ENCODE peak calls at places on chromosome 9, in six cellular contexts. P is body of pancreas, T is fibroblast of mammary gland, L is heart right ventricle, G is fibroblast of pulmonary artery, Q is thoracic aorta. V is an unnamed sample.
A peak's percentile ranks its signal among the peaks of the same experiment; 100 is the strongest.

GRCh38 chr9:16475257-16475656 is 395.2 kb downstream of the BNC2 start:
- DNase-seq in P (no peak), T (no peak), L (no peak), G (no peak), Q (no peak), V (no peak)

GRCh38 chr9:2179557-2179956 is 164.4 kb downstream of the SMARCA2 start:
- DNase-seq in P (no peak), T (no peak), L (no peak), G (no peak), Q (no peak), V (no peak)

GRCh38 chr9:81132318-81132717 is 557.0 kb downstream of the TLE1 start:
- DNase-seq in P (no peak), T (no peak), L (no peak), G (no peak), Q (no peak), V (no peak)

GRCh38 chr9:26260238-26260637 is 582.0 kb upstream of the TUSC1 start:
- DNase-seq in P (no peak), T (no peak), L (no peak), G (peak; percentile 58), Q (no peak), V (no peak)

GRCh38 chr9:127384016-127384730 is 12.8 kb upstream of the SLC2A8 start:
- DNase-seq in P (no peak), T (no peak), L (no peak), G (no peak), Q (no peak), V (no peak)

GRCh38 chr9:115481769-115482168 is 363.8 kb upstream of the TNC start:
- DNase-seq in P (no peak), T (no peak), L (no peak), G (no peak), Q (no peak), V (no peak)

GRCh38 chr9:34546834-34547827 is 24.3 kb upstream of the ENHO start:
- DNase-seq in P (peak; percentile 65), T (peak; percentile 79), L (peak; percentile 64), G (peak; percentile 86), Q (no peak), V (no peak)

GRCh38 chr9:121358747-121359146 is 11.3 kb downstream of the STOM start:
- DNase-seq in P (no peak), T (no peak), L (no peak), G (no peak), Q (no peak), V (no peak)

GRCh38 chr9:18796871-18797270 is 236.1 kb downstream of the SAXO1 start:
- DNase-seq in P (no peak), T (no peak), L (no peak), G (no peak), Q (no peak), V (no peak)

GRCh38 chr9:125889122-125889523 is 141.9 kb downstream of the PBX3 start:
- DNase-seq in P (peak; percentile 19), T (peak; percentile 21), L (peak; percentile 45), G (no peak), Q (no peak), V (peak; percentile 79)

GRCh38 chr9:125700791-125701190 is 6.2 kb downstream of the MAPKAP1 start:
- DNase-seq in P (no peak), T (peak; percentile 57), L (no peak), G (no peak), Q (no peak), V (no peak)

GRCh38 chr9:121298689-121299112 is 30.7 kb downstream of the GSN start:
- DNase-seq in P (no peak), T (peak; percentile 64), L (no peak), G (peak; percentile 80), Q (no peak), V (no peak)

GRCh38 chr9:134477342-134477925 is 151.2 kb downstream of the RXRA start:
- DNase-seq in P (no peak), T (no peak), L (no peak), G (no peak), Q (no peak), V (no peak)

GRCh38 chr9:109263358-109263757 is 57.5 kb downstream of the EPB41L4B start:
- DNase-seq in P (no peak), T (no peak), L (no peak), G (no peak), Q (no peak), V (no peak)

DNA sequence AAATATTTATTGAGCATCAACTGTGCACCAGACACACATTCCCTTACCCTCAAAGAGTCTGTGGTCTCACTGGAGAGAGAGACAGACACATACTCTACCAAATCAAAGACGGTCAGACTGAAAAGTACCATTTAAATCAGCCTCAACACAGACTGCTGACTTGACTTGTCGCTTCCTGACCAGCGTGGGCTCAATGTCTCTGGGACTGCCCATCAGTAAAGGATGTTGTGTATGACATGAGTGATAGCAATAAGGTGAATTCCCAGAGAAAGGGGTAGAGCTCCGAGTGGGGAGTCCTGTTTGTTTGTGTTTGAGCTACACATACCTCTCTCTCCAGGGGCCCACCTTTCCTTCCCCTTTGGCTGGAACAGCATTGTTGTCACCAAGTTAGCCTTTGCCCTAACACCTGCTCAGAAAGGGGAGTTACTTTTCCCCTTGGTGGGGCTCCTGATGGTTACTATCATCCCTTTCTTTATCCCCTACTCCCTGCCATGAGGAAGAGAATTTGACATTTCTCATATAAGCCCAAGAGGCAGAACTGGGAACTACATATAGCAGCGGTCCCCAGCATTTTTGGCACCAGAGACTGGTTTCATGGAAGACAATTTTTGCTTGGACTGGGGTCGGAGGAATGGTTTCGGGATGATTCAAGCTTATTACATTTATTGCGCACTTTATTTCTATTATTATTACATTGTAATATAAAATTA is 33.9 kb downstream of the NR4A3 start:
- DNase-seq in P (no peak), T (no peak), L (no peak), G (no peak), Q (no peak), V (no peak)
- TF ChIP-seq CTCF in P (no peak), T (peak; percentile 13), L (no peak), G (no peak), Q (no peak), V (no peak)

DNA sequence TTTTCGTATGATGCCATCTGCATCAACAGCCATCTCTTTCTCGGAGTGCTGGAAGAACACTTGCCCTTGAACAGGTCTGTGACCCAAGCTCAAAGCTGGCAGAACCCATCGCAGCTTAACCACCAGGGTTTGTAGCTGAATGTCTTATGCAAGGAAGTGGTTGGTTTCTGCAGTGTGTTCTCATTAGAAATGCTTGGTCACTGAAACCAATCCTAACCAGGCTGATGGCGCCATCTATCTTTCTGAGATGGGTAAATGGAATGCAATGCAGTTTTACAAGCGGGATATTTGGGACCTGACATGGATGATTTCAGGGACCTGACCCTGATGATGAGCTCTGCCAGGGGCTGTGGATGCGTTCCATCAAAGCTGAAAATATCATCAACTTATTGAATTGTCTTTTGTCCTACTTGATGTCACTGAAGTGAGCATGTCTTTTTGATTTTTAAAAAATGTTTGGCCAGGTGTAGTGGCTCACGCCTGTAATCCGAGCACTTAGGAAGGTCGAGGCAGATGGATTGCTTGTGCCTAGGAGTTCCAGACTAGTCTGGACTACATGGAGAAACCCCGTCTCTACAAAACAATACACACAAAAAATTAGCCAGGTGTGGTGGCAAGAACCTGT is 28.7 kb downstream of the DMRT3 start:
- DNase-seq in P (peak; percentile 35), T (peak; percentile 61), L (no peak), G (peak; percentile 58), Q (no peak), V (no peak)
- TF ChIP-seq CTCF in P (peak; percentile 57), T (peak; percentile 73), L (peak; percentile 46), G (peak; percentile 59), Q (no peak), V (peak; percentile 48)

GRCh38 chr9:106560540-106560939 is 302.4 kb upstream of the ZNF462 start:
- DNase-seq in P (no peak), T (no peak), L (no peak), G (no peak), Q (no peak), V (no peak)
- TF ChIP-seq CTCF in P (no peak), T (no peak), L (no peak), G (no peak), Q (no peak), V (no peak)

GRCh38 chr9:86638109-86638508 is 283.9 kb upstream of the TUT7 start:
- DNase-seq in P (no peak), T (no peak), L (no peak), G (no peak), Q (no peak), V (no peak)

GRCh38 chr9:86641970-86642369 is 287.8 kb upstream of the TUT7 start:
- DNase-seq in P (no peak), T (no peak), L (no peak), G (no peak), Q (no peak), V (no peak)

GRCh38 chr9:86637515-86637914 is 283.3 kb upstream of the TUT7 start:
- DNase-seq in P (peak; percentile 47), T (peak; percentile 58), L (peak; percentile 40), G (peak; percentile 65), Q (no peak), V (no peak)

GRCh38 chr9:86639287-86639686 is 285.1 kb upstream of the TUT7 start:
- DNase-seq in P (no peak), T (no peak), L (no peak), G (no peak), Q (no peak), V (no peak)

GRCh38 chr9:86639899-86640379 is 285.7 kb upstream of the TUT7 start:
- DNase-seq in P (peak; percentile 32), T (no peak), L (no peak), G (no peak), Q (no peak), V (no peak)
- TF ChIP-seq CTCF in P (no peak), T (no peak), L (no peak), G (peak; percentile 4), Q (no peak), V (no peak)

GRCh38 chr9:86434039-86434726 is 80.0 kb upstream of the TUT7 start:
- DNase-seq in P (no peak), T (peak; percentile 83), L (no peak), G (peak; percentile 85), Q (no peak), V (peak; percentile 52)
- TF ChIP-seq CTCF in P (peak; percentile 81), T (peak; percentile 94), L (peak; percentile 74), G (peak; percentile 90), Q (peak; percentile 60), V (peak; percentile 61)

GRCh38 chr9:98236881-98237487 is 18.5 kb downstream of the TBC1D2 start:
- DNase-seq in P (no peak), T (no peak), L (no peak), G (no peak), Q (no peak), V (no peak)

GRCh38 chr9:98240475-98240874 is 15.0 kb downstream of the TBC1D2 start:
- DNase-seq in P (no peak), T (no peak), L (no peak), G (no peak), Q (no peak), V (no peak)

DNA sequence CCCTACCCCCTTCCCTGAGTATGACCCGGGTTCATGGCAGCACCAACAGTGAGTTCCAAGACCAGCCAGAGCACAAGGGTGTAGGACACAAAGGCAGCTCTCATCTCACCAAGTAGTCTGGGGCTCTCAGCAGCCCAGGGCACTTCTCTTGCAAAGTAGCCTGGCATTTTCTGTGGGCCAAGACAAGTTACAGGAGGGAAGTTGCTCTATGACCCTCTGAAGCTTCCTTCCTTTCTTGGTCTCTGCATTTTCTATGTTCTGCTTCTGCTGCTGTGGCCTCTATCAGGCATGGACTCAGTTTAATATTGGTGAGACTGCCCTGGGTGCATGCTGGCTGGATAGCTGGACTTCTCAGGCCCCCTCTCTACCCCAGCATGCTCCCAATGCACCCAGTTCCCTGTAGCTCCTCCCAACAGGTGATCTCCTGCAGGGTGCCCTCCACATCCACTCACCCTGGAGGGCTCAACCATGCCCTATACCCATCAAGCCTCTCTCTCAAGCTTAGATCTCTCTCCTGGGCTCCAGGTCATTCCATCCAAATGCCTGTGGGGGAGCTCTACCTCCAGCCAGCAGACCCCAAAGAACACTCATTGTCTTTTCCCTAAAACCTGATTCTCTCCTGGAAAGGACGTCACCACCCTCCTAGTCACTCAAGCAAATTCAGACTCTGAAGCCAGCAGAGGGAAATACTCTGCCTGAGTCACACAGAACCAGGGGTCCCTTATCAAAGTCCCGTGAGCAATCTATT is 13.9 kb downstream of the TBC1D2 start:
- DNase-seq in P (no peak), T (no peak), L (no peak), G (no peak), Q (no peak), V (no peak)
- TF ChIP-seq CTCF in P (no peak), T (peak; percentile 3), L (no peak), G (peak; percentile 17), Q (no peak), V (no peak)